ENCODE peak calls at places on chromosomes 13 and 19, in ten cellular contexts. Y is neural progenitor cell; H is pancreas; V is cardiac muscle cell; G is heart right ventricle; I is foreskin fibroblast; S is IMR-90; D is skeletal muscle cell; J is SK-N-SH; P is CD4-positive, alpha-beta memory T cell. X is an unnamed sample.

GRCh38 chr19:12779162-12779993 is 4.0 kb upstream of the HOOK2 start:
- DNase-seq in Y (peak), H (no peak), V (peak), G (peak), I (peak), S (peak), D (peak), J (peak), P (no peak), X (peak)

GRCh38 chr19:35037716-35038622 is 3.6 kb upstream of the HPN start:
- DNase-seq in Y (no peak), H (no peak), V (no peak), G (no peak), I (peak), S (no peak), D (no peak), J (peak), P (no peak), X (no peak)

GRCh38 chr19:57282011-57282636 is 1.8 kb downstream of the ZNF460 start:
- DNase-seq in Y (no peak), H (no peak), V (no peak), G (no peak), I (no peak), S (no peak), D (no peak), J (no peak), P (no peak), X (no peak)

GRCh38 chr19:42081584-42082258 is 5.8 kb downstream of the ZNF574 start:
- DNase-seq in Y (no peak), H (no peak), V (no peak), G (no peak), I (peak), S (peak), D (no peak), J (peak), P (no peak), X (peak)

GRCh38 chr13:102651892-102652291 is 43.0 kb downstream of the METTL21C start:
- DNase-seq in Y (no peak), H (no peak), V (no peak), G (no peak), I (peak), S (peak), D (peak), J (no peak), P (no peak), X (no peak)

GRCh38 chr13:105333416-105333815 is 1202.0 kb downstream of the EFNB2 start:
- DNase-seq in Y (no peak), H (no peak), V (no peak), G (no peak), I (no peak), S (peak), D (no peak), J (no peak), P (no peak), X (peak)

GRCh38 chr19:35689836-35690235 is 14.5 kb upstream of the ZBTB32 start:
- DNase-seq in Y (no peak), H (no peak), V (no peak), G (no peak), I (no peak), S (no peak), D (no peak), J (no peak), P (no peak), X (no peak)

GRCh38 chr13:80877209-80877943 is 536.5 kb upstream of the SPRY2 start:
- DNase-seq in Y (no peak), H (no peak), V (no peak), G (no peak), I (no peak), S (no peak), D (no peak), J (no peak), P (no peak), X (no peak)

GRCh38 chr19:11078893-11079292 is 10.4 kb upstream of the LDLR start:
- DNase-seq in Y (no peak), H (no peak), V (no peak), G (no peak), I (no peak), S (no peak), D (no peak), J (no peak), P (no peak), X (no peak)

GRCh38 chr19:2385053-2385721 is 25.1 kb downstream of the TMPRSS9 start:
- DNase-seq in Y (peak), H (peak), V (peak), G (no peak), I (peak), S (peak), D (peak), J (peak), P (no peak), X (peak)

GRCh38 chr13:73449258-73449657 is 390.5 kb downstream of the KLF5 start:
- DNase-seq in Y (no peak), H (no peak), V (no peak), G (no peak), I (no peak), S (peak), D (no peak), J (no peak), P (no peak), X (peak)

GRCh38 chr19:524062-524674 is 7.4 kb upstream of the CDC34 start:
- DNase-seq in Y (no peak), H (peak), V (no peak), G (no peak), I (no peak), S (peak), D (no peak), J (peak), P (no peak), X (no peak)

GRCh38 chr13:65912516-65912915 is 1317.6 kb downstream of the PCDH9 start:
- DNase-seq in Y (no peak), H (no peak), V (no peak), G (no peak), I (no peak), S (no peak), D (no peak), J (no peak), P (no peak), X (no peak)
- H3K4me3 ChIP-seq in Y (no peak), H (no peak), V (no peak), G (no peak), I (no peak), S (no peak), D (no peak), J (no peak), P (no peak), X (no peak)

DNA sequence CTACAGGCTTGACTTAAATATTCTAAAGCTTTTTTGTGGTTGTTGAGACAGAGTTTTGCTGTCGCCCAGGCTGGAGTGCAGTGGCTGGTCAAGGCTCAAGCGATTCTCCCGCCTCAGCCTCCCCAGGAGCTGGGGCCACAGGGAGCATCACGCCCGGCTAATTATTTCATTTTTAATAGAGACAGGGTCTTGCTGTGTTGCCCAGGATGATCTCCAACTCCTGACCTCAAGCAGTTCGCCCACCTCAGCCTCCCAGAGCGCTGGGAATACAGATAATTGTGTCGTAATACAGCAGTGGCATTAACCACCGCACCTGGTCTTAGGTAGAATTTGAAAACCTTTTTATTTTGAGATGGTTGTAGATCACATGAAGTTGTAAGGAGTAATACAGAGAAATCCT is 1.5 kb upstream of the DCUN1D2 start:
- DNase-seq in Y (no peak), H (no peak), V (no peak), G (no peak), I (no peak), S (no peak), D (no peak), J (no peak), P (no peak), X (no peak)
- H3K4me3 ChIP-seq in Y (peak), H (peak), V (peak), G (peak), I (peak), S (peak), D (peak), J (peak), P (no peak), X (peak)

GRCh38 chr19:18443406-18443805 is 5.5 kb upstream of the ISYNA1 start:
- DNase-seq in Y (no peak), H (no peak), V (no peak), G (no peak), I (no peak), S (no peak), D (no peak), J (no peak), P (no peak), X (no peak)

GRCh38 chr19:18443831-18444230 is 5.9 kb upstream of the ISYNA1 start:
- DNase-seq in Y (no peak), H (no peak), V (no peak), G (no peak), I (no peak), S (no peak), D (no peak), J (no peak), P (no peak), X (no peak)

GRCh38 chr19:18444513-18444912 is 6.6 kb upstream of the ISYNA1 start:
- DNase-seq in Y (no peak), H (no peak), V (no peak), G (no peak), I (no peak), S (no peak), D (no peak), J (no peak), P (no peak), X (no peak)

GRCh38 chr19:18441804-18442788 is 4.2 kb upstream of the ISYNA1 start:
- DNase-seq in Y (no peak), H (no peak), V (no peak), G (no peak), I (no peak), S (no peak), D (no peak), J (no peak), P (peak), X (no peak)

GRCh38 chr19:18442941-18443340 is 5.0 kb upstream of the ISYNA1 start:
- DNase-seq in Y (no peak), H (no peak), V (no peak), G (no peak), I (no peak), S (no peak), D (no peak), J (no peak), P (no peak), X (no peak)
- H3K4me3 ChIP-seq in Y (no peak), H (no peak), V (no peak), G (no peak), I (no peak), S (no peak), D (no peak), J (no peak), P (no peak), X (no peak)

DNA sequence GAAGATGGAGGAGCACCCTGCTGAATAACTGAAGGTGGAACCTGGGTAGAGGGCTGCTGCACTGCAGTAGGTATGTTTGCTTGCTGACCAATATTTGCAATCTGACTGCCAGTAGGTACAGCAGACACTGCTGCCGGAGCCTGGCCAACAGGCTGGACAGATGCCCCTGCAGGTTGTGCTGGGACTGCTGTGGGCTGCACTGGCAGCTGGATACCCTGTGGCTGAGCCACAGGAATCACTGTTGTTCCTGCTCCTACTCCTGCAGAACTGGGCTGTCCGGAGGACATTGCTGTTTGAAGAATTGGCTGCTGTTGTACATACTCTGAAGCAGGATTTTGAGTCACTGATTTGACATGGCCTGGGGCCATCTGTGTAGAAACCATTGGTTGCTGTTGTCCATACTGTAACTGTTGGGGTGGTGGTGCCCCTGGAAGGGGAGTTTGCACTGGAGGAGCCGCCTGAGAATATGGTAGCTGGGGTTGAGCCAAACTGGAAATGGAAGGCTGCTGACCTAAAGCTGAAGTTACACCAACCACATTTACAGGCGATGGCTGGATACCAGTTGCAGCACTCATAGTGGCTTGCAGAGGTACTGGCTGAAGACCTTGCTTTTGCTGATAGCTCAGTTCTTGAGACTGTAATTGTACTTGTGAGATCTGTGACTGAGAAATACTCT is 2.2 kb downstream of the TSC22D1 start:
- DNase-seq in Y (peak), H (no peak), V (peak), G (no peak), I (peak), S (peak), D (peak), J (peak), P (no peak), X (peak)
- H3K4me3 ChIP-seq in Y (peak), H (no peak), V (no peak), G (no peak), I (peak), S (peak), D (peak), J (peak), P (no peak), X (peak)